ENCODE peak calls at places on chromosomes 2 and 18, in four cellular contexts. One of them, this sample, is unnamed.

GRCh38 chr2:368386-368785 is 80.5 kb upstream of the ALKAL2 start:
- DNase-seq in AG04450: no peak
- DNase-seq in endodermal cell: no peak
- DNase-seq in GM23338: no peak
- DNase-seq in this sample: no peak

GRCh38 chr2:230908595-230909191 is 16.3 kb downstream of the GPR55 start:
- DNase-seq in AG04450: peak; percentile 30
- DNase-seq in endodermal cell: peak; percentile 41
- DNase-seq in GM23338: no peak
- DNase-seq in this sample: no peak

GRCh38 chr2:109446531-109447131 is 167.1 kb downstream of the SEPTIN10 start:
- DNase-seq in AG04450: no peak
- DNase-seq in endodermal cell: peak; percentile 23
- DNase-seq in GM23338: no peak
- DNase-seq in this sample: no peak

GRCh38 chr2:113757059-113757657 is 716 bp upstream of the SLC35F5 start:
- DNase-seq in AG04450: no peak
- DNase-seq in endodermal cell: no peak
- DNase-seq in GM23338: peak; percentile 1
- DNase-seq in this sample: no peak

GRCh38 chr2:196453613-196454047 is 185.9 kb upstream of the CCDC150 start:
- DNase-seq in AG04450: peak; percentile 34
- DNase-seq in endodermal cell: peak; percentile 78
- DNase-seq in GM23338: peak; percentile 79
- DNase-seq in this sample: peak; percentile 2

GRCh38 chr18:56952026-56952425 is 194.9 kb upstream of the BOD1L2 start:
- DNase-seq in AG04450: no peak
- DNase-seq in endodermal cell: no peak
- DNase-seq in GM23338: no peak
- DNase-seq in this sample: no peak

GRCh38 chr2:88597168-88597567 is 30.1 kb downstream of the EIF2AK3 start:
- DNase-seq in AG04450: no peak
- DNase-seq in endodermal cell: no peak
- DNase-seq in GM23338: no peak
- DNase-seq in this sample: no peak

GRCh38 chr2:11582526-11583202 is 48.8 kb downstream of the GREB1 start:
- DNase-seq in AG04450: no peak
- DNase-seq in endodermal cell: peak; percentile 96
- DNase-seq in GM23338: peak; percentile 84
- DNase-seq in this sample: peak; percentile 37

GRCh38 chr2:144554811-144555210 is 34.9 kb upstream of the ZEB2 start:
- DNase-seq in AG04450: no peak
- DNase-seq in endodermal cell: no peak
- DNase-seq in GM23338: no peak
- DNase-seq in this sample: no peak

GRCh38 chr2:29742641-29743040 is 178.7 kb downstream of the ALK start:
- DNase-seq in AG04450: no peak
- DNase-seq in endodermal cell: no peak
- DNase-seq in GM23338: no peak
- DNase-seq in this sample: no peak

GRCh38 chr18:61292280-61292679 is 41.0 kb upstream of the CDH20 start:
- DNase-seq in AG04450: no peak
- DNase-seq in endodermal cell: no peak
- DNase-seq in GM23338: no peak
- DNase-seq in this sample: no peak

GRCh38 chr2:43086451-43087221 is 139.8 kb downstream of the ZFP36L2 start:
- DNase-seq in AG04450: peak; percentile 98
- DNase-seq in endodermal cell: peak; percentile 69
- DNase-seq in GM23338: peak; percentile 11
- DNase-seq in this sample: no peak

GRCh38 chr2:7419814-7420213 is 502.6 kb downstream of the RNF144A start:
- DNase-seq in AG04450: no peak
- DNase-seq in endodermal cell: no peak
- DNase-seq in GM23338: no peak
- DNase-seq in this sample: no peak

GRCh38 chr2:78654941-78655340 is 370.6 kb upstream of the REG3G start:
- DNase-seq in AG04450: no peak
- DNase-seq in endodermal cell: peak; percentile 54
- DNase-seq in GM23338: no peak
- DNase-seq in this sample: no peak

GRCh38 chr2:48320747-48321146 is 209.2 kb upstream of the STON1 start:
- DNase-seq in AG04450: no peak
- DNase-seq in endodermal cell: no peak
- DNase-seq in GM23338: no peak
- DNase-seq in this sample: no peak

GRCh38 chr18:69102959-69103358 is 297.7 kb upstream of the DOK6 start:
- DNase-seq in AG04450: no peak
- DNase-seq in endodermal cell: no peak
- DNase-seq in GM23338: no peak
- DNase-seq in this sample: no peak

GRCh38 chr18:42644729-42645131 is 470.8 kb downstream of the RIT2 start:
- DNase-seq in AG04450: no peak
- DNase-seq in endodermal cell: no peak
- DNase-seq in GM23338: no peak
- DNase-seq in this sample: no peak

GRCh38 chr18:42654561-42654960 is 460.9 kb downstream of the RIT2 start:
- DNase-seq in AG04450: no peak
- DNase-seq in endodermal cell: no peak
- DNase-seq in GM23338: no peak
- DNase-seq in this sample: no peak

GRCh38 chr18:42649636-42650035 is 465.8 kb downstream of the RIT2 start:
- DNase-seq in AG04450: no peak
- DNase-seq in endodermal cell: no peak
- DNase-seq in GM23338: no peak
- DNase-seq in this sample: no peak
- H3K27ac ChIP-seq in AG04450: no peak overlapping the region
- H3K27ac ChIP-seq in endodermal cell: no peak overlapping the region
- H3K27ac ChIP-seq in GM23338: no peak overlapping the region
- H3K27ac ChIP-seq in this sample: no peak overlapping the region

DNA sequence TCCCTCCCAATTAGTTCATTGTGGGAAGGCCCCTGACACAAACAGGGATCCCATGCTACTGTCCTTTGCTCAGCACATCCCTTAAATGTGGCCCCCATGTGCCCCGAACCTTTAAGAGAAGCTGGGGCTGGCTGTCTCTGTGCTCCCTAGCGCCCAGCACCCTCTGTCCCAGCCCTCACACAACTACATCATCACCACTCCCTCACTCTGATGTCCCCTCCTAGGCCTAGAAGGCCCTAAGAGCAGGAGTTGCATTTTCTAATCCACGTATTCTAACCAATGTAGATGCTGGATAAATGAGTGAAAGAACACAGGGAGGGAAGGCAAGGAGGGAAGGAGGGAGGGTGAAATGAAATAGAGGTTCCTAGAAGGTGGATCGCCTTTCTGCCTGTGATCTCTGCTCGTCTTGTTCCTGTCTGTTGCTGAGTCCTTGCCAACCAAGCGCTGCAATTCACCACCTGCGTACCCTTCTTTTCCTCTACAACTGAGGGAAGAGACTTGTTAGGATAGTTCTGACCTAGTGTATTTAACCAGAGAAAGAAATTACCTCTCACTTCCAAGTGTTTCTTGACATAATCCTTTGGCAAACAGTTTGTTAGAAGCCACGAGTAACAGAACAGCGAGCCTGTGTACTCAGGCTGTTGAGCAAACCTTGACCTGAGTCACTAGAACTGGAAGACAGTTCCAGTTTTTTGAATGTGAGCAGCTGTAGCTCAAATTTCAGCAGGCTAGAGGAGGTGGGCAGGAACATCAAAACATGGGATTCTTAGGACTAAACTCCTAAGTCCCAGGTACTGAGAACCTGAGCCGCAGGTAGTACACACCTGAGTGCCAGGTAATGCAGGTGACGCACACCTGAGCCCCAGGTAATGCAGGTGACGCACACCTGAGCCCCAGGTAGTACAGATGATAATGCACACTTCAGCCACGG is 181.5 kb upstream of the ID2 start:
- DNase-seq in AG04450: no peak
- DNase-seq in endodermal cell: no peak
- DNase-seq in GM23338: no peak
- DNase-seq in this sample: no peak
- H3K27ac ChIP-seq in AG04450: no peak overlapping the region
- H3K27ac ChIP-seq in endodermal cell: no peak overlapping the region
- H3K27ac ChIP-seq in GM23338: no peak overlapping the region
- H3K27ac ChIP-seq in this sample: no peak overlapping the region

GRCh38 chr2:69933254-69933828 is 18.4 kb downstream of the MXD1 start:
- DNase-seq in AG04450: no peak
- DNase-seq in endodermal cell: no peak
- DNase-seq in GM23338: no peak
- DNase-seq in this sample: no peak
- H3K27ac ChIP-seq in AG04450: peak overlapping the region; percentile 88
- H3K27ac ChIP-seq in endodermal cell: no peak overlapping the region
- H3K27ac ChIP-seq in GM23338: no peak overlapping the region
- H3K27ac ChIP-seq in this sample: no peak overlapping the region

DNA sequence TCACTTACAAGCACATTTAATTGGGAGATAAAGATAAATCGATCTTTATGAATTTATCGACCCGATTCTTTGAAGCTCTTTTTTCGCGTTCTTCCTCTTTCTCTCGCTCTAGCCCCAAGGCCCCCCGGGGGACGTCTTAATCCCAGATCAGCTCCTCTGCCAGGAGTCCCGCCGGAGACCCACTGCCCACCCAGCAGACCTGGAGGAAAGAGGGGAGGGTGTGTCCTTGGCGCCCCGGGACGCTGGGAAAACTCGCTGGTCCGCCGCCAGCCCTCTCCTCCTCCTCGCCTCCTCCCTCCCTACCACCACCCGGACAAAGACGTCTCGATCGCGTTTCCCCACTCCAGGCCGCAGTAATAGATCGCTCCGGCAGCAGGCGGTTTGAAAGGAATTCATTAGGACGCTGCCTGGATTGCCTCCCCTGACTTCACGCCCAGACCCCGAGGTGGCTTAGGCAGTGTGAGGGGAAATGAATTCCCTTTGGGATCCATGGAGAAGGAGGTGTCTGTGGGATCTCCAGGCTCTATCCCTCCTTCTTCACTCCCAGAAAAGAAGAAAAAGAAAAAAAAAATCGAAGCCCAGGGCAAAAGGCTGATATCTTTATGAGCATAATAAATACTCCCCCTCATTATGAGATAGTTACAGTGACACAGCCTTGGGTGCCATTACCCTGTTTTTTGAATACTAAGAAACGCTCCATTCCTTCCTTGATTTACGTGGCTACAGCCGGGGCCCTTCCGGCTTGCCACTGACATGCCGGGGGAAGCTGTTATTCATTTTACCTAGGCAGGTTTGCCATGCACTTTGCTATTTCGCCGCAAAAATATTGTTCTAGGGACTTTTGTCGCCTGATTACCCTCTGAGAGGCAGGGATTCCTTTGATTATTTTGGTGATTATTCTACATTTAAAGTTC is 1.8 kb upstream of the GBX2 start:
- DNase-seq in AG04450: no peak
- DNase-seq in endodermal cell: peak; percentile 71
- DNase-seq in GM23338: peak; percentile 58
- DNase-seq in this sample: no peak
- H3K27ac ChIP-seq in AG04450: no peak overlapping the region
- H3K27ac ChIP-seq in endodermal cell: peak overlapping the region; percentile 68
- H3K27ac ChIP-seq in GM23338: no peak overlapping the region
- H3K27ac ChIP-seq in this sample: no peak overlapping the region